ENCODE peak calls at places on chromosomes 12 and 14, in six cellular contexts. V is T-helper 1 cell, J is substantia nigra, N is SW 1271, C is CMK, B is NCI-H1092 treated with DMSO at 0.1 percent for 48 hours. Y is an unnamed sample.

GRCh38 chr12:45801625-45802024 is 72.1 kb downstream of the ARID2 start:
- DNase-seq in V (no peak), N (no peak), B (no peak), C (no peak), J (no peak), Y (no peak)

GRCh38 chr12:32893458-32893857 is 3.1 kb downstream of the PKP2 start:
- DNase-seq in C (no peak), N (peak; percentile 40), V (no peak), J (no peak), B (no peak), Y (no peak)

GRCh38 chr12:121196902-121197301 is 13.0 kb upstream of the P2RX4 start:
- DNase-seq in V (no peak), B (no peak), N (no peak), J (no peak), C (peak; percentile 67), Y (no peak)

GRCh38 chr12:53999596-54000104 is 311 bp upstream of the HOXC9 start:
- DNase-seq in B (peak; percentile 90), N (peak; percentile 38), V (no peak), J (no peak), C (no peak), Y (no peak)

GRCh38 chr14:20001863-20002262 is at the start of gene OR4Q2:
- DNase-seq in B (no peak), C (no peak), V (no peak), J (no peak), N (no peak), Y (no peak)

GRCh38 chr12:16350682-16351081 is 3.2 kb downstream of the MGST1 start:
- DNase-seq in C (no peak), J (no peak), V (no peak), B (no peak), N (no peak), Y (no peak)

GRCh38 chr12:108629824-108630476 is 3.7 kb downstream of the SELPLG start:
- DNase-seq in V (peak; percentile 44), J (no peak), C (peak; percentile 66), N (no peak), B (no peak), Y (no peak)

GRCh38 chr12:4282892-4283511 is 9.4 kb downstream of the CCND2 start:
- DNase-seq in J (no peak), B (no peak), N (no peak), V (no peak), C (no peak), Y (no peak)

GRCh38 chr12:51818086-51818485 is 30.4 kb downstream of the FIGNL2 start:
- DNase-seq in N (no peak), B (no peak), J (no peak), V (no peak), C (no peak), Y (no peak)

GRCh38 chr12:52200783-52201519 is 9.1 kb upstream of the KRT80 start:
- DNase-seq in V (no peak), C (no peak), J (no peak), B (no peak), N (no peak), Y (no peak)

GRCh38 chr14:101254805-101255764 is 306.2 kb upstream of the DIO3 start:
- DNase-seq in V (no peak), J (no peak), C (no peak), N (no peak), B (no peak), Y (no peak)

GRCh38 chr14:104119119-104119699 is 19.2 kb upstream of the KIF26A start:
- DNase-seq in V (no peak), J (no peak), B (no peak), C (no peak), N (no peak), Y (no peak)

GRCh38 chr12:75959506-75959905 is 72.1 kb downstream of the PHLDA1 start:
- DNase-seq in C (no peak), N (no peak), B (no peak), V (no peak), J (no peak), Y (no peak)

GRCh38 chr12:32252199-32253073 is 145.8 kb downstream of the BICD1 start:
- DNase-seq in J (no peak), B (no peak), V (no peak), N (no peak), C (no peak), Y (no peak)

GRCh38 chr14:64723691-64724577 is 19.7 kb downstream of the PLEKHG3 start:
- DNase-seq in B (no peak), N (no peak), J (peak; percentile 31), V (no peak), C (no peak), Y (no peak)

GRCh38 chr12:42468341-42468821 is 121.2 kb downstream of the PRICKLE1 start:
- DNase-seq in N (no peak), V (no peak), C (no peak), J (no peak), B (no peak), Y (no peak)

GRCh38 chr12:3461391-3461790 is 29.6 kb upstream of the PRMT8 start:
- DNase-seq in V (no peak), B (no peak), J (no peak), N (no peak), C (no peak), Y (no peak)

GRCh38 chr12:132503611-132504204 is 13.8 kb downstream of the FBRSL1 start:
- DNase-seq in B (no peak), C (no peak), J (no peak), V (no peak), N (no peak), Y (no peak)

GRCh38 chr14:32985881-32986280 is 47.2 kb downstream of the NPAS3 start:
- DNase-seq in V (no peak), N (no peak), B (no peak), C (no peak), J (peak; percentile 32), Y (no peak)

GRCh38 chr12:7934153-7934552 is 1.8 kb downstream of the SLC2A3 start:
- DNase-seq in N (no peak), C (peak; percentile 39), V (no peak), J (no peak), B (no peak), Y (no peak)

GRCh38 chr14:72383869-72384268 is 451.6 kb downstream of the RGS6 start:
- DNase-seq in C (no peak), N (no peak), J (no peak), V (no peak), B (no peak), Y (no peak)

GRCh38 chr14:24206260-24207103 is 986 bp downstream of the TSSK4 start:
- DNase-seq in J (no peak), C (no peak), V (no peak), B (no peak), N (no peak), Y (no peak)

GRCh38 chr12:105278043-105278697 is 42.2 kb upstream of the APPL2 start:
- DNase-seq in B (no peak), J (no peak), V (no peak), N (no peak), C (no peak), Y (no peak)

GRCh38 chr12:121138284-121138683 is 5.6 kb downstream of the P2RX7 start:
- DNase-seq in J (no peak), C (no peak), N (no peak), V (no peak), B (no peak), Y (no peak)

GRCh38 chr14:68741839-68742470 is 50.9 kb downstream of the ZFP36L1 start:
- DNase-seq in C (peak; percentile 35), B (no peak), J (no peak), V (no peak), N (no peak), Y (no peak)

GRCh38 chr12:27539191-27539631 is 15.2 kb downstream of the PPFIBP1 start:
- DNase-seq in N (no peak), V (no peak), B (no peak), J (no peak), C (no peak), Y (no peak)

GRCh38 chr12:122021193-122021821 is 377 bp upstream of the BCL7A start:
- DNase-seq in C (no peak), V (no peak), B (no peak), J (no peak), N (no peak), Y (no peak)

GRCh38 chr12:117680311-117680710 is 288.5 kb downstream of the KSR2 start:
- DNase-seq in B (no peak), J (no peak), V (no peak), C (no peak), N (no peak), Y (no peak)

GRCh38 chr14:68683326-68683725 is 109.5 kb downstream of the ZFP36L1 start:
- DNase-seq in V (no peak), J (no peak), N (no peak), B (no peak), C (no peak), Y (no peak)

GRCh38 chr14:95308073-95308472 is 11.6 kb downstream of the CLMN start:
- DNase-seq in V (no peak), B (no peak), N (no peak), J (no peak), C (no peak), Y (no peak)

GRCh38 chr12:114920828-114921579 is 237.0 kb upstream of the TBX3 start:
- DNase-seq in C (no peak), V (no peak), J (no peak), B (no peak), N (no peak), Y (no peak)

GRCh38 chr12:131592972-131593371 is 117.9 kb upstream of the SFSWAP start:
- DNase-seq in J (no peak), N (no peak), V (no peak), C (no peak), B (no peak), Y (no peak)

GRCh38 chr12:20486233-20486632 is 117.9 kb downstream of the PDE3A start:
- DNase-seq in B (no peak), C (no peak), V (no peak), N (no peak), J (no peak), Y (no peak)

GRCh38 chr12:80565276-80565675 is 121.2 kb downstream of the PTPRQ start:
- DNase-seq in V (no peak), B (no peak), J (no peak), C (no peak), N (no peak), Y (no peak)

GRCh38 chr12:30806989-30807694 is 52.4 kb upstream of the CAPRIN2 start:
- DNase-seq in C (no peak), B (peak; percentile 75), N (peak; percentile 81), V (no peak), J (no peak), Y (peak; percentile 78)